ENCODE peak calls at places on chromosomes 13 and 19, in four cellular contexts. L, G, C and E are unnamed samples.
A peak's percentile ranks its signal among the peaks of the same experiment; 100 is the strongest.

GRCh38 chr19:11195681-11196080 is 1.7 kb downstream of the KANK2 start:
- DNase-seq in G (no peak), L (no peak), C (peak; percentile 2), E (no peak)

GRCh38 chr13:101301053-101301452 is 115.3 kb downstream of the NALCN start:
- DNase-seq in L (no peak), C (no peak), G (no peak), E (no peak)

GRCh38 chr13:73059460-73060250 is 850 bp downstream of the KLF5 start:
- DNase-seq in C (peak; percentile 73), L (peak; percentile 63), G (peak; percentile 72), E (peak; percentile 72)

GRCh38 chr13:22243519-22244197 is 572.8 kb downstream of the FGF9 start:
- DNase-seq in C (no peak), L (no peak), G (no peak), E (no peak)

GRCh38 chr13:39417643-39418042 is 185.3 kb downstream of the LHFPL6 start:
- DNase-seq in G (peak; percentile 49), C (peak; percentile 52), L (no peak), E (no peak)

GRCh38 chr13:50116430-50116973 is 101.3 kb downstream of the KCNRG start:
- DNase-seq in C (no peak), G (no peak), L (no peak), E (no peak)

GRCh38 chr13:91482427-91482826 is 84.0 kb downstream of the GPC5 start:
- DNase-seq in C (no peak), G (no peak), L (no peak), E (no peak)

GRCh38 chr19:16336571-16336970 is 11.9 kb downstream of the KLF2 start:
- DNase-seq in G (no peak), C (no peak), L (no peak), E (no peak)

GRCh38 chr13:24675806-24676570 is 4.2 kb upstream of the ATP12A start:
- DNase-seq in L (no peak), C (no peak), G (no peak), E (no peak)

GRCh38 chr13:35930665-35931631 is 200.2 kb downstream of the DCLK1 start:
- DNase-seq in L (no peak), C (peak; percentile 74), G (no peak), E (no peak)

GRCh38 chr19:49398001-49398615 is 10.1 kb downstream of the KASH5 start:
- DNase-seq in L (no peak), C (no peak), G (no peak), E (no peak)
- H3K4me1 ChIP-seq in L (no peaks in the 10 kb centered on the region), C (no peaks in the 10 kb centered on the region), G (no peaks in the 10 kb centered on the region), E (no peaks in the 10 kb centered on the region)

DNA sequence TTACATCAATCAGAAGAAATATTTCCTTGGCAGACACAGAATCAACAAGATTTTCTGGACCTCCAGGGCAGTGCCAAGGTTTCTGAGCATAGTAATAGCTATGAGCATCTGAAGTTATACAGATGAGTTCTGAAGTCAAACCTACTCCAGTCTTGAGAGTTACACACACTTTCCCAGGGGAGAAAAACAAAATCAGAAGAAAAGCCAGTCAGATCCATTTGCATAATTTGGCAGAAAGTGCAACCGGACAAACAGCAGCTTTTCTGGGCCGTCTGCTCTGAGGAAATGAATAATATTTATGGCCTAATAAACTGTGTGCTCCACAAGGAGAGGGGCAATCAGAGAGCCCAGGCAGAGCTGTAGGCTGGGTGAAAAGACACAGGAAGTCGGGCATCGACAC is 93.1 kb downstream of the KL start:
- DNase-seq in C (no peak), G (no peak), L (no peak), E (no peak)
- H3K4me1 ChIP-seq in C (peaks cover 17% of the 10 kb centered on the region), G (no peaks in the 10 kb centered on the region), L (peaks cover 8% of the 10 kb centered on the region), E (peaks cover 24% of the 10 kb centered on the region)

GRCh38 chr19:4217429-4218264 is 11.7 kb upstream of the EBI3 start:
- DNase-seq in L (no peak), C (no peak), G (no peak), E (no peak)
- H3K4me1 ChIP-seq in L (no peaks in the 10 kb centered on the region), C (no peaks in the 10 kb centered on the region), G (no peaks in the 10 kb centered on the region), E (no peaks in the 10 kb centered on the region)

DNA sequence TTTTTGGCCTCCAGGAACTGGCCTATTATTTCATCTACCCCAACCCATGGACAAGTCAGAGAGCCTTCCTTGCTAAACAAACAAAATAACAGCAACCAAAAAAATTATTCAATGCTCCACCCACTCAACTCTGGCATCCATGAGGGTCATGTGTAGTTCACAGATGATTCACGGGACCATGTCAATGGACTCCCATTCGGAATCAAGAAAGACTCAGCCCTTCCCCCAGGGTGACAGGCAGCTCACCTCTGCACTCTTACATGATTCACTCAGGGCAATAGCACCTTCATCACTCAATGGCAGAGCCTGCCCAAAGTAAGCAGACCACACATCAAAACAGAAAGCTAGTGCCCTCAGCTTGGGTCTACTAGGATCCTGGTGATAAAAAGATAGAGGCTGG is 14.3 kb upstream of the SCEL start:
- DNase-seq in L (no peak), C (no peak), G (no peak), E (no peak)
- H3K4me1 ChIP-seq in L (no peaks in the 10 kb centered on the region), C (no peaks in the 10 kb centered on the region), G (no peaks in the 10 kb centered on the region), E (no peaks in the 10 kb centered on the region)

DNA sequence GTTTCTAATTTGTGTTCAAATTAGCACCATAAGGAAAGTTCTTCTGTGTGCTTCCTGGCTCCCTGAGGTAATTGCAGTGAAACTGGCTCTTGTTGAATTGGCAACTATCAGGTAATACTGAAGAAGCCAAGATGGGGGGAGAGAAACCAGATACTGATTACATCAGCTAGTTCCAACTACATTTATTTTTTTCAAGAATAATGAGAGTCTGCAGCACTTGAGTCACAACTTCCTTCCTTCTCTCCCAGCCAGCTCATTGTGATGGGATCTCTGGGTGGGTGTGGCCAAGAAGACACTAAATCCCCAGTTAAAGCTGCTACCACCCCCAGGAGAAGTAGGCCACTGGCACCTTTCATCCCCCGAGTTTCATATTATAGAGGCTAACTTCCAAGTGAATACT is 100.7 kb upstream of the RXFP2 start:
- DNase-seq in G (no peak), C (peak; percentile 27), L (no peak), E (no peak)
- H3K4me1 ChIP-seq in G (no peaks in the 10 kb centered on the region), C (no peaks in the 10 kb centered on the region), L (no peaks in the 10 kb centered on the region), E (no peaks in the 10 kb centered on the region)

GRCh38 chr19:39167461-39168257 is 29.1 kb upstream of the NCCRP1 start:
- DNase-seq in L (peak; percentile 71), G (no peak), C (peak; percentile 18), E (no peak)
- H3K4me1 ChIP-seq in L (peaks cover 24% of the 10 kb centered on the region), G (no peaks in the 10 kb centered on the region), C (peaks cover 6% of the 10 kb centered on the region), E (no peaks in the 10 kb centered on the region)

GRCh38 chr19:40896418-40896796 is 14.4 kb upstream of the CYP2A7 start:
- DNase-seq in C (no peak), G (no peak), L (no peak), E (no peak)

GRCh38 chr19:40888191-40888590 is 6.2 kb upstream of the CYP2A7 start:
- DNase-seq in L (no peak), C (no peak), G (no peak), E (no peak)

GRCh38 chr19:40889366-40889765 is 7.3 kb upstream of the CYP2A7 start:
- DNase-seq in L (no peak), G (no peak), C (no peak), E (no peak)

GRCh38 chr19:40893112-40893511 is 11.1 kb upstream of the CYP2A7 start:
- DNase-seq in G (no peak), C (no peak), L (no peak), E (no peak)
- H3K4me1 ChIP-seq in G (no peaks in the 10 kb centered on the region), C (no peaks in the 10 kb centered on the region), L (no peaks in the 10 kb centered on the region), E (no peaks in the 10 kb centered on the region)

GRCh38 chr19:29517412-29517811 is 8.4 kb upstream of the VSTM2B start:
- DNase-seq in L (no peak), C (peak; percentile 5), G (no peak), E (no peak)

GRCh38 chr19:29516821-29517395 is 8.9 kb upstream of the VSTM2B start:
- DNase-seq in L (no peak), G (no peak), C (no peak), E (no peak)

GRCh38 chr19:29519146-29519545 is 6.6 kb upstream of the VSTM2B start:
- DNase-seq in C (peak; percentile 16), L (no peak), G (no peak), E (no peak)

GRCh38 chr19:29516358-29516725 is 9.5 kb upstream of the VSTM2B start:
- DNase-seq in G (no peak), L (no peak), C (peak; percentile 2), E (no peak)

GRCh38 chr19:29517946-29518345 is 7.8 kb upstream of the VSTM2B start:
- DNase-seq in L (no peak), G (no peak), C (peak; percentile 9), E (no peak)
- H3K4me1 ChIP-seq in L (no peaks in the 10 kb centered on the region), G (no peaks in the 10 kb centered on the region), C (no peaks in the 10 kb centered on the region), E (no peaks in the 10 kb centered on the region)